ENCODE peak calls at places on chromosomes 16 and 17, in six cellular contexts. One of them, this sample, is unnamed.

GRCh38 chr16:35910409-35910808 is 2451.0 kb downstream of the TP53TG3F start:
- DNase-seq in esophagus muscularis mucosa: no peak
- DNase-seq in A549: no peak
- DNase-seq in fibroblast of lung: no peak
- DNase-seq in epithelial cell of esophagus: no peak
- DNase-seq in dorsolateral prefrontal cortex: no peak
- DNase-seq in this sample: no peak

GRCh38 chr17:2730764-2731353 is 18.6 kb downstream of the CCDC92B start:
- DNase-seq in A549: no peak
- DNase-seq in fibroblast of lung: no peak
- DNase-seq in esophagus muscularis mucosa: no peak
- DNase-seq in epithelial cell of esophagus: no peak
- DNase-seq in dorsolateral prefrontal cortex: no peak
- DNase-seq in this sample: no peak

GRCh38 chr17:70621593-70621992 is 452.3 kb downstream of the KCNJ2 start:
- DNase-seq in A549: no peak
- DNase-seq in esophagus muscularis mucosa: no peak
- DNase-seq in epithelial cell of esophagus: no peak
- DNase-seq in dorsolateral prefrontal cortex: peak; percentile 53
- DNase-seq in fibroblast of lung: peak; percentile 54
- DNase-seq in this sample: no peak

GRCh38 chr17:78607061-78607460 is 29.9 kb upstream of the DNAH17 start:
- DNase-seq in epithelial cell of esophagus: no peak
- DNase-seq in esophagus muscularis mucosa: no peak
- DNase-seq in A549: no peak
- DNase-seq in fibroblast of lung: no peak
- DNase-seq in dorsolateral prefrontal cortex: no peak
- DNase-seq in this sample: no peak

GRCh38 chr17:52147872-52148271 is 10.6 kb downstream of the CA10 start:
- DNase-seq in fibroblast of lung: peak; percentile 39
- DNase-seq in A549: no peak
- DNase-seq in esophagus muscularis mucosa: no peak
- DNase-seq in dorsolateral prefrontal cortex: no peak
- DNase-seq in epithelial cell of esophagus: peak; percentile 35
- DNase-seq in this sample: no peak

GRCh38 chr17:55576237-55576998 is 65.2 kb upstream of the SMIM36 start:
- DNase-seq in A549: peak; percentile 71
- DNase-seq in fibroblast of lung: peak; percentile 87
- DNase-seq in dorsolateral prefrontal cortex: no peak
- DNase-seq in epithelial cell of esophagus: peak; percentile 75
- DNase-seq in esophagus muscularis mucosa: no peak
- DNase-seq in this sample: no peak

GRCh38 chr17:17365476-17366110 is 62.4 kb downstream of the NT5M start:
- DNase-seq in esophagus muscularis mucosa: no peak
- DNase-seq in epithelial cell of esophagus: no peak
- DNase-seq in A549: no peak
- DNase-seq in fibroblast of lung: no peak
- DNase-seq in dorsolateral prefrontal cortex: no peak
- DNase-seq in this sample: no peak

GRCh38 chr17:13104576-13104975 is 86.7 kb upstream of the ELAC2 start:
- DNase-seq in A549: no peak
- DNase-seq in dorsolateral prefrontal cortex: no peak
- DNase-seq in esophagus muscularis mucosa: no peak
- DNase-seq in epithelial cell of esophagus: no peak
- DNase-seq in fibroblast of lung: no peak
- DNase-seq in this sample: no peak

GRCh38 chr17:27667656-27668487 is 36.9 kb downstream of the LGALS9 start:
- DNase-seq in epithelial cell of esophagus: no peak
- DNase-seq in esophagus muscularis mucosa: no peak
- DNase-seq in dorsolateral prefrontal cortex: no peak
- DNase-seq in A549: no peak
- DNase-seq in fibroblast of lung: no peak
- DNase-seq in this sample: no peak

GRCh38 chr17:37642706-37643105 is 540 bp downstream of the DDX52 start:
- DNase-seq in esophagus muscularis mucosa: no peak
- DNase-seq in epithelial cell of esophagus: peak; percentile 76
- DNase-seq in dorsolateral prefrontal cortex: no peak
- DNase-seq in A549: peak; percentile 31
- DNase-seq in fibroblast of lung: peak; percentile 40
- DNase-seq in this sample: no peak

GRCh38 chr16:3988824-3989223 is 108.3 kb upstream of the CREBBP start:
- DNase-seq in dorsolateral prefrontal cortex: no peak
- DNase-seq in epithelial cell of esophagus: no peak
- DNase-seq in fibroblast of lung: no peak
- DNase-seq in A549: no peak
- DNase-seq in esophagus muscularis mucosa: no peak
- DNase-seq in this sample: no peak

GRCh38 chr17:56171186-56171959 is 18.1 kb downstream of the ANKFN1 start:
- DNase-seq in dorsolateral prefrontal cortex: no peak
- DNase-seq in A549: no peak
- DNase-seq in fibroblast of lung: peak; percentile 23
- DNase-seq in epithelial cell of esophagus: no peak
- DNase-seq in esophagus muscularis mucosa: peak; percentile 64
- DNase-seq in this sample: no peak

GRCh38 chr17:73638556-73638955 is 5.7 kb downstream of the SDK2 start:
- DNase-seq in fibroblast of lung: no peak
- DNase-seq in A549: no peak
- DNase-seq in epithelial cell of esophagus: no peak
- DNase-seq in esophagus muscularis mucosa: no peak
- DNase-seq in dorsolateral prefrontal cortex: no peak
- DNase-seq in this sample: no peak

GRCh38 chr16:81796585-81797346 is 17.7 kb downstream of the PLCG2 start:
- DNase-seq in A549: no peak
- DNase-seq in esophagus muscularis mucosa: no peak
- DNase-seq in dorsolateral prefrontal cortex: no peak
- DNase-seq in epithelial cell of esophagus: peak; percentile 37
- DNase-seq in fibroblast of lung: no peak
- DNase-seq in this sample: no peak

GRCh38 chr16:84832488-84833141 is 12.8 kb downstream of the CRISPLD2 start:
- DNase-seq in esophagus muscularis mucosa: peak; percentile 98
- DNase-seq in dorsolateral prefrontal cortex: no peak
- DNase-seq in fibroblast of lung: peak; percentile 94
- DNase-seq in epithelial cell of esophagus: no peak
- DNase-seq in A549: no peak
- DNase-seq in this sample: no peak

GRCh38 chr16:14564881-14565687 is 65.0 kb downstream of the PARN start:
- DNase-seq in A549: peak; percentile 46
- DNase-seq in fibroblast of lung: peak; percentile 21
- DNase-seq in dorsolateral prefrontal cortex: no peak
- DNase-seq in esophagus muscularis mucosa: no peak
- DNase-seq in epithelial cell of esophagus: peak; percentile 73
- DNase-seq in this sample: no peak

GRCh38 chr16:14378131-14378551 is 251.9 kb downstream of the PARN start:
- DNase-seq in esophagus muscularis mucosa: no peak
- DNase-seq in fibroblast of lung: peak; percentile 81
- DNase-seq in dorsolateral prefrontal cortex: no peak
- DNase-seq in epithelial cell of esophagus: peak; percentile 87
- DNase-seq in A549: peak; percentile 73
- DNase-seq in this sample: no peak

GRCh38 chr16:73034374-73034773 is 13.6 kb downstream of the ZFHX3 start:
- DNase-seq in epithelial cell of esophagus: no peak
- DNase-seq in fibroblast of lung: no peak
- DNase-seq in esophagus muscularis mucosa: no peak
- DNase-seq in dorsolateral prefrontal cortex: no peak
- DNase-seq in A549: no peak
- DNase-seq in this sample: no peak

GRCh38 chr16:65967376-65967775 is 399.1 kb upstream of the CDH5 start:
- DNase-seq in fibroblast of lung: peak; percentile 64
- DNase-seq in epithelial cell of esophagus: no peak
- DNase-seq in A549: no peak
- DNase-seq in dorsolateral prefrontal cortex: no peak
- DNase-seq in esophagus muscularis mucosa: no peak
- DNase-seq in this sample: no peak

GRCh38 chr17:78142113-78142861 is 3.9 kb upstream of the C17orf99 start:
- DNase-seq in epithelial cell of esophagus: peak; percentile 99
- DNase-seq in dorsolateral prefrontal cortex: no peak
- DNase-seq in esophagus muscularis mucosa: no peak
- DNase-seq in fibroblast of lung: peak; percentile 69
- DNase-seq in A549: peak; percentile 87
- DNase-seq in this sample: no peak

GRCh38 chr16:87808108-87808507 is 42.3 kb upstream of the KLHDC4 start:
- DNase-seq in esophagus muscularis mucosa: no peak
- DNase-seq in epithelial cell of esophagus: no peak
- DNase-seq in fibroblast of lung: no peak
- DNase-seq in A549: no peak
- DNase-seq in dorsolateral prefrontal cortex: no peak
- DNase-seq in this sample: no peak

GRCh38 chr16:87806246-87806607 is 40.4 kb upstream of the KLHDC4 start:
- DNase-seq in dorsolateral prefrontal cortex: no peak
- DNase-seq in epithelial cell of esophagus: peak; percentile 66
- DNase-seq in esophagus muscularis mucosa: no peak
- DNase-seq in A549: no peak
- DNase-seq in fibroblast of lung: peak; percentile 43
- DNase-seq in this sample: no peak

GRCh38 chr16:87809150-87809902 is 43.5 kb upstream of the KLHDC4 start:
- DNase-seq in A549: no peak
- DNase-seq in epithelial cell of esophagus: no peak
- DNase-seq in fibroblast of lung: peak; percentile 25
- DNase-seq in dorsolateral prefrontal cortex: no peak
- DNase-seq in esophagus muscularis mucosa: no peak
- DNase-seq in this sample: peak; percentile 92

GRCh38 chr16:87803385-87803784 is 37.6 kb upstream of the KLHDC4 start:
- DNase-seq in esophagus muscularis mucosa: no peak
- DNase-seq in fibroblast of lung: no peak
- DNase-seq in epithelial cell of esophagus: no peak
- DNase-seq in dorsolateral prefrontal cortex: no peak
- DNase-seq in A549: no peak
- DNase-seq in this sample: no peak

DNA sequence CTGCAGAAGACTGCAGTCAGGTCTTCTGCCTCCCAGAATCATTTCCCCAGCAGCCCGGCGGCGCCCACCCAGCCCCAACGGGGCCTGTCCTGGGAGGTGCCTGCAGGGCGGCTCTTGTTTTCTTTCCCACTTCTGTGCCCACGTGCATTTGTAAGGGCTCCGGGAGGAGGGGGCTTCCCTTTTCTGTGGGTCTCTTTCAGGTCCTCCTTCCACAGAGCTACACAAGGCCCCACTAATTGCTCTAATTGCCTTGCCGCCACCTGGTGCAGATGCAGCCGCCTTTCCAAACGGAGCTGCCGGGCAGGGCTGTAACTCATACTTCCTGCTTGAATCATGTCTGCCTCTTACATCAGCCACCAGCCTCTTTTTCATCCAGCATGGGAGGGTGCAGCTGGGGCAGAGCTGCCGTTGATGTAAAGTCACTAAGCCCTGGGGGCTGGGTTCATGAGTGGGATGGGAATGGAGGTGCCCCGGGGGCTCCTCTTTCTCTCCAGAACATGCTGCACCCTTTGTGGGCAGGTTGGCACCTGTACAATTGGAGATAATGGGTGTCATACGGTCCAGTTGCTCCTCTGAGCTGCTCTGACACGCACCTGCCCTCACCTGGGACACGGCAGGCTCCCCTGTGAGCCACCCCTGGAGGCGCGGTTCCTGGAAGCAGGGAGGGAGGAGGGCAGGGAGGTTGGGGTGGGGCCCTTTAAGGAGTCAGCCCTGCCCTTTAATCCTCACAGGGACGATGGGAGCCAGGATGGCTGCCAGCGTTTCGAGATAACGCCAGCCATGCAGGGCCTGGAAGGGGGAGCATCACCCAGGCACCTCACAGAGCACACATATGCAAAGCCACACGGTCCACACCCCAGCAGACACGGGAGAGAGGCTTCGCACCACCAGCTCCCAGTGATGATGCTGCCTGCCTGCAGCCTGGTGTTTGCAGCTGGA is 41.1 kb upstream of the KLHDC4 start:
- DNase-seq in epithelial cell of esophagus: peak; percentile 100
- DNase-seq in fibroblast of lung: peak; percentile 90
- DNase-seq in dorsolateral prefrontal cortex: peak; percentile 73
- DNase-seq in esophagus muscularis mucosa: no peak
- DNase-seq in A549: peak; percentile 85
- DNase-seq in this sample: peak; percentile 53
- H3K4me3 ChIP-seq in epithelial cell of esophagus: peak overlapping the region; percentile 30
- H3K4me3 ChIP-seq in fibroblast of lung: peak overlapping the region; percentile 45
- H3K4me3 ChIP-seq in dorsolateral prefrontal cortex: peak overlapping the region; percentile 56
- H3K4me3 ChIP-seq in esophagus muscularis mucosa: peak overlapping the region; percentile 38
- H3K4me3 ChIP-seq in A549: peak overlapping the region; percentile 31
- H3K4me3 ChIP-seq in this sample: peak overlapping the region; percentile 28

GRCh38 chr16:83070416-83071199 is 443.8 kb downstream of the CDH13 start:
- DNase-seq in A549: no peak
- DNase-seq in epithelial cell of esophagus: peak; percentile 29
- DNase-seq in fibroblast of lung: no peak
- DNase-seq in esophagus muscularis mucosa: no peak
- DNase-seq in dorsolateral prefrontal cortex: no peak
- DNase-seq in this sample: no peak
- TF ChIP-seq CTCF in A549: no peak
- TF ChIP-seq CTCF in epithelial cell of esophagus: no peak
- TF ChIP-seq CTCF in fibroblast of lung: no peak
- TF ChIP-seq CTCF in esophagus muscularis mucosa: no peak
- TF ChIP-seq CTCF in dorsolateral prefrontal cortex: no peak
- TF ChIP-seq CTCF in this sample: no peak

DNA sequence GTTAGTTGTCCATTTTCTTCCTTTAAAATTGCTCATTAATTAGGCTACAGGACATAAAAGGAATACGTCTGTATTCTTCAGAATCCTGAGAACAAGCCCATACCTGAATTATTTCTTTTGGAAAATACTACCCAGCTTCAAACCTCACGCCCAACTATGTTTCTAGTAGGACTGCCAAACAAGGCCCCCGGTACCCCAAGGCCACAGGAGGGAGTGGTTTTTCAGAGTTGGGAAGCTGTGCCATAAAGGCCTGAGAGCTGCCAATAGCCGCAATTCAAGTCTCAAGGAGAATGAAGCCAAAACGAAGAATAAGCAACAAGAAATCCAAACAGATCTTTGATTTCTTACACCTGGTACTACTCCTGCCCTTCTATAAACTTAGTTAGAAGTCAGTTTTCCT is 48.3 kb downstream of the UBE2G1 start:
- DNase-seq in dorsolateral prefrontal cortex: no peak
- DNase-seq in fibroblast of lung: no peak
- DNase-seq in epithelial cell of esophagus: peak; percentile 32
- DNase-seq in A549: no peak
- DNase-seq in esophagus muscularis mucosa: no peak
- DNase-seq in this sample: no peak
- H3K4me3 ChIP-seq in dorsolateral prefrontal cortex: peak overlapping the region; percentile 16
- H3K4me3 ChIP-seq in fibroblast of lung: no peak overlapping the region
- H3K4me3 ChIP-seq in epithelial cell of esophagus: no peak overlapping the region
- H3K4me3 ChIP-seq in A549: no peak overlapping the region
- H3K4me3 ChIP-seq in esophagus muscularis mucosa: no peak overlapping the region
- H3K4me3 ChIP-seq in this sample: no peak overlapping the region

DNA sequence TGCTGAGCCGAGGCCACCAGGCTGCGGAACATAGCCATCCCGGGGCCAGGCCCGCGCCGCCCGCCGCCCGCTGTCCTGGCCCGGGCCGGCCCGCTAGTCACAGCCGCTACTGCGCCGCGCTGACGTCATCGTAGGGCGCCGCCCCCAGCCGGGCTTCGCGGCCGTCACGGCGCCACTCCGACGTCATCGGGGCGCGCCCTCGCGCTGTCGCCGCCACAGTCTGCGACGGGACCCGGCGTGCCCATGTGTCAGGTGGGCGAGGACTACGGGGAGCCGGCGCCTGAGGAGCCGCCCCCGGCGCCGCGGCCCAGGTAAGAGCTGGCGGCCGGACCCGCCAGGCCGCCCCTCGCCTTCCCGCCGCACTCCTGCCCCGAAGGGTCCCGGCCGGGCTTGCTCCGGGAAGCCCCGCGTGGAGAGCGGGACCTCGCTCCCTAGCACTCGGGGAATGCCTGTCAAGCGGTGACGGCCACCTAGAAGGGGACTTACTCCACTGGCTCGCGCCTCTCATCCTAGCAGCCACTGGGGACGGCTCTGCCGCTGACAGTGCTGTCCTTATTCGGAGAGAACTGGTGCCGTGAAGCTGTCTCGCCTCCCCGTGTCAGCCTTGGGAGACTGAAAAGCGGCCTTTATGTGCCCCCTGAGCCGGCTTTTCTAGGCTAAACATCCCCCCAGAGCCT is at the start of the genes CTU2 and RNF166:
- DNase-seq in fibroblast of lung: peak; percentile 85
- DNase-seq in dorsolateral prefrontal cortex: peak; percentile 84
- DNase-seq in A549: peak; percentile 85
- DNase-seq in epithelial cell of esophagus: peak; percentile 92
- DNase-seq in esophagus muscularis mucosa: peak; percentile 95
- DNase-seq in this sample: no peak
- TF ChIP-seq CTCF in fibroblast of lung: no peak
- TF ChIP-seq CTCF in dorsolateral prefrontal cortex: peak; percentile 13
- TF ChIP-seq CTCF in A549: no peak
- TF ChIP-seq CTCF in epithelial cell of esophagus: no peak
- TF ChIP-seq CTCF in esophagus muscularis mucosa: peak; percentile 26
- TF ChIP-seq CTCF in this sample: no peak